ENCODE peak calls at places on chromosomes 4 and X, in nine cellular contexts. M is stimulated activated CD4-positive, alpha-beta T cell treated with anti-CD3 and anti-CD28 coated beads, Interleukin-4, amount 100 ng/mL, for 24 hours; I is epithelial cell of esophagus; Z is iPS DF 19.7; R is activated naive CD4-positive, alpha-beta T cell treated with anti-CD3 and anti-CD28 coated beads for 36 hours; A is GM03348; V is amniotic stem cell; X is suprapubic skin; Y is germinal center. S is an unnamed sample.
A peak's percentile ranks its signal among the peaks of the same experiment; 100 is the strongest.

GRCh38 chr4:8205749-8206611 is 6.9 kb downstream of the SH3TC1 start:
- DNase-seq in Z (no peak), V (no peak), Y (peak; percentile 50), R (no peak), A (no peak), X (no peak), I (peak; percentile 90), M (no peak), S (no peak)

GRCh38 chr4:67581208-67581857 is 22.8 kb downstream of the STAP1 start:
- DNase-seq in M (peak; percentile 18), Y (no peak), A (no peak), I (no peak), Z (no peak), V (no peak), X (no peak), R (peak; percentile 26), S (no peak)

GRCh38 chrX:123425904-123426303 is 241.8 kb downstream of the GRIA3 start:
- DNase-seq in M (no peak), Z (no peak), Y (no peak), I (peak; percentile 16), R (no peak), A (peak; percentile 9), X (no peak), V (no peak), S (no peak)

GRCh38 chrX:115948018-115948923 is 222.3 kb upstream of the AGTR2 start:
- DNase-seq in R (no peak), Z (no peak), V (no peak), X (no peak), Y (no peak), M (no peak), I (no peak), A (no peak), S (no peak)

GRCh38 chr4:184599492-184600135 is 49.6 kb downstream of the CASP3 start:
- DNase-seq in Z (no peak), A (peak; percentile 73), M (no peak), Y (no peak), X (no peak), V (peak; percentile 0), I (no peak), R (no peak), S (no peak)

GRCh38 chr4:111854494-111855087 is 290.7 kb upstream of the FAM241A start:
- DNase-seq in A (peak; percentile 35), Y (peak; percentile 11), R (peak; percentile 40), I (peak; percentile 63), Z (no peak), M (no peak), V (no peak), X (no peak), S (no peak)

GRCh38 chrX:139642241-139642927 is 65.6 kb downstream of the MCF2 start:
- DNase-seq in A (peak; percentile 2), Z (peak; percentile 33), V (no peak), Y (no peak), X (no peak), I (peak; percentile 44), M (no peak), R (no peak), S (no peak)

GRCh38 chr4:94014484-94015136 is 186.1 kb downstream of the ATOH1 start:
- DNase-seq in A (no peak), V (no peak), M (no peak), Y (no peak), I (no peak), R (no peak), Z (no peak), X (no peak), S (no peak)

GRCh38 chr4:48698029-48698901 is 81.8 kb downstream of the FRYL start:
- DNase-seq in V (peak; percentile 80), M (no peak), X (no peak), Y (no peak), R (no peak), I (peak; percentile 98), Z (no peak), A (peak; percentile 52), S (no peak)

GRCh38 chrX:31099536-31100090 is 27.8 kb upstream of the FTHL17 start:
- DNase-seq in Y (no peak), I (peak; percentile 59), R (peak; percentile 67), X (no peak), A (no peak), Z (no peak), V (no peak), M (peak; percentile 25), S (peak; percentile 62)

GRCh38 chr4:5955856-5956255 is 62.4 kb downstream of the C4orf50 start:
- DNase-seq in Y (no peak), R (no peak), X (no peak), V (no peak), M (no peak), I (no peak), A (no peak), Z (no peak), S (no peak)

S was measured in stimulated activated naive CD8-positive, alpha-beta T cell treated with anti-CD3 and anti-CD28 coated beads, Interleukin-15, amount 100 ng/mL, for 72 hours.